ENCODE peak calls at places on chromosome 3, in six cellular contexts. M, E, K, W, T and S are unnamed samples.

GRCh38 chr3:150681037-150681436 is 22.7 kb downstream of the ERICH6 start:
- DNase-seq in M (no peak), E (no peak), K (peak; percentile 48), W (no peak), T (no peak), S (no peak)

GRCh38 chr3:138675393-138675792 is 66.8 kb downstream of the FAIM start:
- DNase-seq in M (no peak), E (no peak), K (no peak), W (no peak), T (no peak), S (no peak)

GRCh38 chr3:126946387-126946786 is 36.5 kb upstream of the PLXNA1 start:
- DNase-seq in M (no peak), E (no peak), K (no peak), W (no peak), T (no peak), S (no peak)

GRCh38 chr3:68207327-68207726 is 552.9 kb upstream of the SUCLG2 start:
- DNase-seq in M (no peak), E (no peak), K (no peak), W (no peak), T (no peak), S (no peak)

GRCh38 chr3:43770426-43771103 is 79.8 kb downstream of the ABHD5 start:
- DNase-seq in M (peak; percentile 79), E (peak; percentile 82), K (no peak), W (peak; percentile 69), T (peak; percentile 64), S (no peak)

GRCh38 chr3:142086581-142087090 is 62.7 kb downstream of the TFDP2 start:
- DNase-seq in M (no peak), E (no peak), K (no peak), W (peak; percentile 52), T (no peak), S (no peak)

GRCh38 chr3:183185696-183186095 is 23.2 kb upstream of the LAMP3 start:
- DNase-seq in M (peak; percentile 83), E (no peak), K (peak; percentile 26), W (no peak), T (no peak), S (no peak)

GRCh38 chr3:104273046-104273649 is 1093.6 kb upstream of the ALCAM start:
- DNase-seq in M (peak; percentile 34), E (no peak), K (no peak), W (no peak), T (no peak), S (no peak)

GRCh38 chr3:114899186-114899931 is 247.7 kb downstream of the ZBTB20 start:
- DNase-seq in M (no peak), E (peak; percentile 77), K (no peak), W (peak; percentile 13), T (no peak), S (no peak)

GRCh38 chr3:41769106-41769505 is 192.8 kb downstream of the ULK4 start:
- DNase-seq in M (no peak), E (no peak), K (no peak), W (no peak), T (no peak), S (no peak)

GRCh38 chr3:4981688-4982494 is 2.7 kb downstream of the BHLHE40 start:
- DNase-seq in M (peak; percentile 72), E (peak; percentile 31), K (no peak), W (no peak), T (no peak), S (no peak)

GRCh38 chr3:31191354-31191753 is 296.9 kb upstream of the GADL1 start:
- DNase-seq in M (no peak), E (no peak), K (no peak), W (no peak), T (no peak), S (no peak)

GRCh38 chr3:114364806-114365205 is 71.0 kb downstream of the TIGIT start:
- DNase-seq in M (no peak), E (no peak), K (no peak), W (no peak), T (no peak), S (no peak)

GRCh38 chr3:43979637-43980036 is 262.0 kb upstream of the TOPAZ1 start:
- DNase-seq in M (no peak), E (no peak), K (no peak), W (no peak), T (no peak), S (no peak)

GRCh38 chr3:48245136-48245535 is 4.2 kb downstream of the ZNF589 start:
- DNase-seq in M (no peak), E (no peak), K (no peak), W (no peak), T (no peak), S (no peak)

GRCh38 chr3:114841515-114841914 is 305.6 kb downstream of the ZBTB20 start:
- DNase-seq in M (no peak), E (no peak), K (no peak), W (no peak), T (no peak), S (no peak)

GRCh38 chr3:197224034-197224444 is 74.4 kb downstream of the DLG1 start:
- DNase-seq in M (peak; percentile 64), E (no peak), K (peak; percentile 19), W (no peak), T (no peak), S (peak; percentile 25)

GRCh38 chr3:33687406-33688010 is 30.5 kb downstream of the CLASP2 start:
- DNase-seq in M (peak; percentile 37), E (no peak), K (no peak), W (no peak), T (no peak), S (no peak)

GRCh38 chr3:189171707-189172106 is at the start of gene TPRG1:
- DNase-seq in M (no peak), E (no peak), K (no peak), W (no peak), T (no peak), S (no peak)
- TF ChIP-seq POLR2A in M (no peak), E (no peak), K (no peak), W (no peak), T (no peak), S (no peak)

GRCh38 chr3:196048922-196049566 is 32.8 kb downstream of the TFRC start:
- DNase-seq in M (no peak), E (no peak), K (no peak), W (no peak), T (no peak), S (no peak)

GRCh38 chr3:196050597-196050996 is 31.3 kb downstream of the TFRC start:
- DNase-seq in M (no peak), E (no peak), K (no peak), W (no peak), T (no peak), S (no peak)

GRCh38 chr3:196049567-196050122 is 32.2 kb downstream of the TFRC start:
- DNase-seq in M (no peak), E (no peak), K (no peak), W (no peak), T (no peak), S (no peak)

GRCh38 chr3:196053487-196053886 is 28.4 kb downstream of the TFRC start:
- DNase-seq in M (no peak), E (no peak), K (no peak), W (no peak), T (no peak), S (no peak)

DNA sequence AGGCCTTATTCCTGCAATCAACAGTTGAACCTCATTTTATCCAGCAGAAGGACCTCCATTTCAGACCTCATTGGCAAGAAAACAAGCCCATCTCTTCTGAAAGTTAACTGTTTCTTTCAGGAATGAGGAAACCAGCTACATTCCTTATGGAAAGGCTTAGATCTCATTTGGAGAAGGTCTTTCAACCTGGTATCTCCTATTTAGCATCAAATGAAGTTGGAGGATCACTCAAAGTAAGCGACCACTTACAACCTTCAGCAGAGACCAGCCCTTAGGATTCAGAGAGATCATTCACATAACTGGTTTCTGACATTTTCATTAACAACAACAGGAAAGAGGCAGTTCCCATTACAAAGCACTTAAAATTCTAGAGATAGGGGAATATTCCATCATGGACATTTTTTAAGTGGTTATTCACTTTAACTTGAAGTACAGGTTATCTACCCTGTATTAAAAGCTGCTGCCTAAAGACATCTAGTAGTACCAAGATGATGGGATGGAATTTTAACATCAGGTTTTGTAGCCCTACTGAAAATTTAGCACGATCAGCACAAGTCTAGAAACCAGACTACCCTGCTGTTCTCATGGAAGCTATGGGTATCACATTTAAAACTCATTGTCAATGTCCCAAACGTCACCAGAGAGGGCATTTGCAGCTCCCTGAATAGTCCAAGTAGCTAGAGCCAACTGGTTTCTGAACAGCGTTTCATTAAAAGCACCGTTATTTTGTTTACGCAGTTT is 30.4 kb downstream of the TFRC start:
- DNase-seq in M (no peak), E (no peak), K (no peak), W (no peak), T (no peak), S (no peak)
- TF ChIP-seq POLR2A in M (no peak), E (no peak), K (no peak), W (no peak), T (no peak), S (peak; percentile 26)

DNA sequence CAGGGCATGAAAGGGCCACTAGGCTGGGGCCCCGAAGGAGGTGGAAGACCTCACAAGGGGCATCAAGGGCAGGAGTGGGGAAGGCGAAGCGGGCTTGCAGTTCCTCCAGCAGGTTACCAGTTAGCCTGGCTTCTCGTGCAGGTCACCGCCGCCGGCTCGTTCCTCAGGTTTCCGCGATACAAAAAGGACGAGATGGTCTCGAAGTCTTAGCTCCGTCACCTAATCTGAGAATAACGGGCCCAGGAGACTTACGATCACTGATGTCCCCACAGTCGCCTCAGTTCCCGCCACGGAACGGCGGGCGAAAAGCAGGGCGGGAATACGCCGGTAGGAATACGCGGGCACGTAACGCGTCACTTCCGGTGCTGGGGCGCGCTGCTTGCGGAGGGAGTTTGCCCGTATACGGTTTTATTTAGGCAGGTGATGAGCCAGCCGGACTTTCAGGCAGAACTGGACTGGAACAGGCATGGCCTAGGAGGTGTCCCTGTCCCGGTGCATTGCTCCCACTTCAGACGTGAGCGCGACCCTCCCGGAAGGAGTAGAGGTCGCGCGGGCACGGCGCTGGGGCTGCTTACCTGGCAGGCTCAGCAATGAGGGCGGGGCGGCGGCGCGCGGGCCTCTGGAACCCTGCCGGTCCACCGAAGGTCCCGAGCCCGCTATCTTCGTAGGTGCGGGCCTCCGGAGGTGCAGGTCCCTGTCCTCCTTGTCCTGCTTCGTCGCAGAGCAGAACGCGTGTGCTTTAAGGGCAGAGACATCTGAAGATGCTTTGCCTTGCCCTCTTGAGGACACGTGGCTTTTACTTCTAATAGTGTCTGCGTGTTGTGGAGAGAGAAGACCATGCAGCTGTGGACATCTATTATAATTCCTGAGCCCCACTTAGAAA is at the start of gene RFC4:
- DNase-seq in M (peak; percentile 75), E (peak; percentile 89), K (no peak), W (peak; percentile 91), T (peak; percentile 96), S (peak; percentile 64)
- TF ChIP-seq POLR2A in M (peak; percentile 85), E (no peak), K (peak; percentile 81), W (peak; percentile 57), T (peak; percentile 72), S (peak; percentile 86)

DNA sequence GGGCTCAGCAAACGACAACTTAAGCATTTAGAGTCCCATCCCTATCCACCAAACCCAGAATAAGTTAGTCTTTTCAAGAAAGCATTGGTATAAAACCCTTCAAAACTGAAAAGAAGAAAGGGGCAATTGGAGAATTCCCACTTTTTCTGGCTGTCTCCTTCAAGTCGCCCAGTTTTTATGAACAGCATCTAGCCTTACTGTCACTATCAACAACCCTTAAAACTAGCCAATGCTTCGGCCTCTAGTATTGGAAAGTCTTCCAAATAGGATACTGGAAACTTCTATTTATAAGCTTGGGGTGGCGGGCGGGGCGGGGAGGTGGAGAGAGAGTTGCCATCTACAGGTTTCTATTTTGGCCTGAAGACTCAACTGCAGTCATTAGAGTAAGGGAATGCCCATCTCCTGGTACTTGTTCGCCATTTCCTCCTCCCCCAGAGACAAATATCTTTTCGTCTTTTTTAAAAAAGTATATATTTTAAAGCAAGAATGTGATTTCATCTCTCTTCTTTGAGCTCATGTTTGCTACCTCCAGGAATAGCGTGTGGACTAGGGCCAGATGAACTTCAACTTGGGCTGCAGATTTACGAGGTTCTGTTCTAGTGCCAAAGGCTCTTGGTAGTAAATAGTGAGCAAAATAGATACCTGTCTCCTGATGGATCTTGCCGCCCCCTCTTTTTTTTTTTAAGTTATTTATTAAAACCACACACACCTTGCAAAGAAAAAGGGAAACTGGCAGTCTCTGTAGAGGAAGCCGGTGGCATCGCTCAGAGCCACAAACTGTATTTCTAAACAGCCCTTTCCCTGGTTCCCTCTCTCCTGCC is 2.7 kb downstream of the BCL6 start:
- DNase-seq in M (no peak), E (peak; percentile 19), K (no peak), W (peak; percentile 39), T (peak; percentile 58), S (no peak)
- TF ChIP-seq POLR2A in M (no peak), E (no peak), K (no peak), W (peak; percentile 7), T (peak; percentile 18), S (no peak)